ENCODE peak calls at places on chromosomes 13 and 19, in ten cellular contexts. U, Q, G, T, C, P, V, M, D and A are unnamed samples.

GRCh38 chr13:27958928-27959539 is 10.1 kb downstream of the CDX2 start:
- DNase-seq in V (no peak), Q (no peak), P (no peak), D (no peak), T (no peak), U (no peak), M (no peak), G (no peak), C (no peak), A (no peak)

GRCh38 chr13:95298971-95299627 is 2.2 kb downstream of the ABCC4 start:
- DNase-seq in D (peak; percentile 92), Q (no peak), V (no peak), C (peak; percentile 94), U (peak; percentile 95), M (no peak), T (no peak), G (no peak), P (peak; percentile 86), A (no peak)

GRCh38 chr19:47176627-47177090 is 46.0 kb downstream of the SAE1 start:
- DNase-seq in T (no peak), U (no peak), P (no peak), V (no peak), M (no peak), D (peak; percentile 96), C (peak; percentile 98), G (no peak), Q (no peak), A (no peak)

GRCh38 chr19:54573330-54573872 is at the start of gene LILRA2:
- DNase-seq in V (no peak), D (no peak), T (no peak), C (no peak), G (no peak), P (no peak), Q (no peak), M (no peak), U (no peak), A (no peak)

GRCh38 chr13:102250448-102250847 is 151.4 kb downstream of the FGF14 start:
- DNase-seq in P (no peak), V (no peak), Q (no peak), G (no peak), D (no peak), U (no peak), T (no peak), M (no peak), C (no peak), A (no peak)

GRCh38 chr13:32284927-32285632 is 30.1 kb downstream of the ZAR1L start:
- DNase-seq in D (peak; percentile 90), G (no peak), V (peak; percentile 73), M (no peak), Q (no peak), T (peak; percentile 61), U (no peak), C (peak; percentile 82), P (peak; percentile 82), A (no peak)

GRCh38 chr19:49193822-49194394 is 36.3 kb downstream of the TRPM4 start:
- DNase-seq in Q (no peak), P (no peak), T (no peak), G (no peak), M (no peak), C (no peak), V (no peak), D (no peak), U (no peak), A (no peak)

GRCh38 chr19:22735911-22736645 is 47.9 kb downstream of the ZNF99 start:
- DNase-seq in Q (no peak), G (peak; percentile 50), V (no peak), P (no peak), D (no peak), T (no peak), U (no peak), M (no peak), C (no peak), A (no peak)

GRCh38 chr19:7831452-7831851 is 1.4 kb downstream of the EVI5L start:
- DNase-seq in P (peak; percentile 76), U (no peak), M (no peak), T (no peak), G (no peak), Q (no peak), D (peak; percentile 11), V (peak; percentile 48), C (peak; percentile 34), A (no peak)

GRCh38 chr13:113930711-113931637 is 42.9 kb downstream of the C13orf46 start:
- DNase-seq in D (no peak), P (no peak), V (no peak), C (no peak), M (no peak), U (no peak), G (no peak), Q (no peak), T (peak; percentile 14), A (peak; percentile 9)

GRCh38 chr19:43781630-43782310 is 997 bp upstream of the KCNN4 start:
- DNase-seq in V (no peak), Q (no peak), C (no peak), G (no peak), P (peak; percentile 32), T (no peak), M (no peak), D (no peak), U (no peak), A (no peak)
- H3K4me1 ChIP-seq in V (no peaks in the 10 kb centered on the region), Q (no peaks in the 10 kb centered on the region), C (peaks cover 12% of the 10 kb centered on the region), G (peaks cover 6% of the 10 kb centered on the region), P (peaks cover 60% of the 10 kb centered on the region), T (peaks cover 5% of the 10 kb centered on the region), M (peaks cover 15% of the 10 kb centered on the region), D (peaks cover 50% of the 10 kb centered on the region), U (peaks cover 68% of the 10 kb centered on the region), A (no peaks in the 10 kb centered on the region)

DNA sequence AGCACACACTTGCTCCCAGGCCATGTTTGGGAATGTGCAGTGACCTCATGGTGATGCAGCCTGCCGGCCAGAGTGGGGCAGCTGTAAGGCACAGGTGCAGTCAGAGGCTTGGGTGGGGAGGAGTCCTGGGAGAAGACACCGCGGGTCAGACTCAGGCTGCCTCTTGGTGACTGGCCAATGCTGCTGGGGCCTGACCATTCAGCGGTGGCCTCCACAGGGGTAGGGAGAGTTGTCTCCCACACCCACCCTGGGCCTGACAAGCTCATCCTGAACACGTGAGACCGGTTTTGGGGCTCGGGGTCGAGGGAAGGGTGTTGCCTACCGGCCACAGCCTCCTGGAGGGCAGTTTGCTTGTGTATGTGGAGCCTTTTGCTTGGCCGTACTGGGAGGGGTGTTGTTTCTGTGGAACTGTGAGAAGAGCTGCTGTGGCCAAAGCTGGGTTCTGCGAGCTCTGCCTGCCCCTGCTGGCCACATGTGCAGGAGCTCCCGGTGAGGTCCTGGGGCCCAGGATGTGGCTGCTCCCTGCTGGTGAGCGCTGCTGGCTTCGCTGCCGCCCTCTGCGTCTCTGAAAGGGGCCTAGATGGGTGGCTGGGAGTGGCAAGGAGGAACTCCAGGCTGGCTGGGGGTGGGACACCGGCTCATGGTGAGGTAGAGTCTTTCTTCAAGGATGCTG is 22.1 kb downstream of the UPF1 start:
- DNase-seq in D (no peak), M (no peak), V (no peak), U (no peak), C (no peak), Q (peak; percentile 11), T (no peak), P (no peak), G (no peak), A (no peak)
- H3K36me3 ChIP-seq in D (peaks cover 40% of the 10 kb centered on the region), M (peaks cover 89% of the 10 kb centered on the region), V (peaks cover 52% of the 10 kb centered on the region), U (peaks cover 38% of the 10 kb centered on the region), C (peaks cover 82% of the 10 kb centered on the region), Q (peaks cover 91% of the 10 kb centered on the region), T (peaks cover 8% of the 10 kb centered on the region), P (peaks cover 68% of the 10 kb centered on the region), G (peaks cover 89% of the 10 kb centered on the region), A (peaks cover 83% of the 10 kb centered on the region)

GRCh38 chr13:29801102-29801501 is 49.3 kb downstream of the UBL3 start:
- DNase-seq in C (no peak), T (no peak), M (no peak), Q (no peak), G (no peak), U (no peak), P (no peak), D (no peak), V (no peak), A (no peak)

GRCh38 chr13:29803221-29803620 is 47.2 kb downstream of the UBL3 start:
- DNase-seq in Q (no peak), V (no peak), C (no peak), T (no peak), G (no peak), M (no peak), P (no peak), D (no peak), U (no peak), A (no peak)

GRCh38 chr13:29802621-29803020 is 47.8 kb downstream of the UBL3 start:
- DNase-seq in V (no peak), P (no peak), Q (no peak), U (no peak), G (no peak), D (no peak), T (no peak), C (peak; percentile 32), M (no peak), A (no peak)

GRCh38 chr13:29800687-29801086 is 49.7 kb downstream of the UBL3 start:
- DNase-seq in D (no peak), G (no peak), U (no peak), C (no peak), P (no peak), M (no peak), V (no peak), Q (no peak), T (no peak), A (no peak)

GRCh38 chr13:29801737-29802305 is 48.6 kb downstream of the UBL3 start:
- DNase-seq in C (peak; percentile 20), U (no peak), T (no peak), D (no peak), G (no peak), P (no peak), Q (no peak), V (no peak), M (no peak), A (no peak)
- TF ChIP-seq CTCF in C (no peak), U (no peak), T (no peak), D (no peak), G (no peak), P (no peak), Q (no peak), V (no peak), M (no peak), A (no peak)

GRCh38 chr19:18414504-18415176 is 4.6 kb upstream of the SSBP4 start:
- DNase-seq in T (peak; percentile 39), M (peak; percentile 31), Q (no peak), G (no peak), P (no peak), D (no peak), C (no peak), U (peak; percentile 67), V (peak; percentile 64), A (no peak)
- H3K4me1 ChIP-seq in T (peaks cover 39% of the 10 kb centered on the region), M (peaks cover 52% of the 10 kb centered on the region), Q (peaks cover 11% of the 10 kb centered on the region), G (peaks cover 49% of the 10 kb centered on the region), P (peaks cover 24% of the 10 kb centered on the region), D (peaks cover 44% of the 10 kb centered on the region), C (peaks cover 34% of the 10 kb centered on the region), U (peaks cover 52% of the 10 kb centered on the region), V (peaks cover 13% of the 10 kb centered on the region), A (peaks cover 32% of the 10 kb centered on the region)

DNA sequence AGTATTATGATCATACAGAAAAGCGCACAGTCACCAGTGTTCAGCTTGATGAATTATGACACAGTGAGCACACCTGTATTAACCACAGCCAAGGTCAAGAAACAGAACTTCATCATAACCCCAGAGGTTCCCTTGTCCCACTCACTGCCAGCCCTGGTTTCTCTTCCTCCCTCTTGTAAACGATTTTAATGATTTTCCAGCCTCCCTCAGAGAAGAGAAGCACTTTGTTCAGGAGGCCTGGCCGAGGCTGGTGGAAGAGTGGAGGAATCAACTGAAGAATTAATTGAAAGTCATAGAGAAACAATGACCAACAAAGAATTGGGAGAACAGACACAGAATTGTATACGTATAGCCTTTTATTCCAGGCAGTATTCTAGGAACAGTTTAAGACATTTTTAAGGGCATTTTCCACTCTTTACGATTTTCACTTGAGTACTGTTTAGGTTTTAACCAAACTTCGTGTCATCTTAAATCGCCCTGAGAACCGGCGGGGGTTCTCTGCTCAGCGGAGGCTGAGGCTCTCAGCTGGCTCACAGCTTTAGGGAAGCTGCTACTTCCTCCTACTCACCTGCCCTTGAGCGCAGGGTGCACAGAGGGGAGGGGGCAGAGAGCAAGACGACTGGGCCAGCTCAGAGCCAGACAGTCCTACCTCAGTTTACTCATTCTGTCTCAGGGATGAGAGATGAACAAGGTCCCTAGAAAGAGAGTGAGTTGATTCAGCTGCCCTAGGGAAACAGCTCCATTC is 108.6 kb downstream of the AKAP11 start:
- DNase-seq in P (no peak), M (no peak), Q (no peak), G (no peak), U (no peak), D (no peak), T (no peak), V (no peak), C (no peak), A (no peak)
- H3K36me3 ChIP-seq in P (no peaks in the 10 kb centered on the region), M (no peaks in the 10 kb centered on the region), Q (no peaks in the 10 kb centered on the region), G (no peaks in the 10 kb centered on the region), U (no peaks in the 10 kb centered on the region), D (no peaks in the 10 kb centered on the region), T (no peaks in the 10 kb centered on the region), V (no peaks in the 10 kb centered on the region), C (no peaks in the 10 kb centered on the region), A (no peaks in the 10 kb centered on the region)